ENCODE peak calls at places on chromosomes 11 and 22, in four cellular contexts. V is gastrocnemius medialis, Y is OCI-LY7, M is GM18507. A is an unnamed sample.

GRCh38 chr11:334264-335033 is 13.8 kb upstream of the IFITM3 start:
- DNase-seq in V (peak; percentile 46), Y (no peak), M (no peak), A (no peak)

GRCh38 chr22:45231293-45231692 is 9.4 kb downstream of the KIAA0930 start:
- DNase-seq in V (no peak), Y (no peak), M (no peak), A (no peak)

GRCh38 chr22:39994046-39994565 is 648 bp upstream of the FAM83F start:
- DNase-seq in V (no peak), Y (no peak), M (no peak), A (no peak)

GRCh38 chr11:69353696-69354544 is 60.0 kb downstream of the MYEOV start:
- DNase-seq in V (no peak), Y (no peak), M (no peak), A (no peak)

GRCh38 chr11:129146196-129146595 is 45.9 kb downstream of the ARHGAP32 start:
- DNase-seq in V (no peak), Y (no peak), M (no peak), A (no peak)

GRCh38 chr11:44213148-44213547 is 96.8 kb downstream of the ALX4 start:
- DNase-seq in V (no peak), Y (no peak), M (no peak), A (no peak)

GRCh38 chr11:44997566-44997965 is 46.9 kb upstream of the TP53I11 start:
- DNase-seq in V (no peak), Y (no peak), M (no peak), A (no peak)

GRCh38 chr11:20058749-20059458 is 101.4 kb downstream of the DBX1 start:
- DNase-seq in V (no peak), Y (no peak), M (no peak), A (no peak)

GRCh38 chr11:95084509-95084908 is 5.1 kb upstream of the ENDOD1 start:
- DNase-seq in V (no peak), Y (no peak), M (no peak), A (no peak)

GRCh38 chr11:131874070-131874469 is 503.7 kb downstream of the NTM start:
- DNase-seq in V (no peak), Y (no peak), M (no peak), A (no peak)

GRCh38 chr11:31874631-31875191 is 63.6 kb upstream of the PAX6 start:
- DNase-seq in V (no peak), Y (no peak), M (no peak), A (no peak)

GRCh38 chr11:65658174-65659021 is 4.3 kb downstream of the RELA start:
- DNase-seq in V (no peak), Y (no peak), M (no peak), A (no peak)

GRCh38 chr11:122862091-122862490 is 20.5 kb upstream of the JHY start:
- DNase-seq in V (no peak), Y (no peak), M (no peak), A (no peak)